ENCODE peak calls at places on chromosome 4, in six cellular contexts. One of them, this sample, is unnamed.

GRCh38 chr4:16626945-16627344 is 271.5 kb downstream of the LDB2 start:
- DNase-seq in keratinocyte: no peak
- DNase-seq in IMR-90: peak
- DNase-seq in left ventricle myocardium inferior: no peak
- DNase-seq in dorsolateral prefrontal cortex: no peak
- DNase-seq in adrenal gland: peak
- DNase-seq in this sample: peak

GRCh38 chr4:89290727-89291126 is 16.9 kb downstream of the GPRIN3 start:
- DNase-seq in keratinocyte: no peak
- DNase-seq in IMR-90: no peak
- DNase-seq in left ventricle myocardium inferior: no peak
- DNase-seq in dorsolateral prefrontal cortex: no peak
- DNase-seq in adrenal gland: no peak
- DNase-seq in this sample: no peak

GRCh38 chr4:28229092-28229491 is 1368.5 kb downstream of the STIM2 start:
- DNase-seq in keratinocyte: peak
- DNase-seq in IMR-90: peak
- DNase-seq in left ventricle myocardium inferior: no peak
- DNase-seq in dorsolateral prefrontal cortex: no peak
- DNase-seq in adrenal gland: no peak
- DNase-seq in this sample: peak

GRCh38 chr4:33395731-33396485 is 2675.7 kb downstream of the PCDH7 start:
- DNase-seq in keratinocyte: no peak
- DNase-seq in IMR-90: no peak
- DNase-seq in left ventricle myocardium inferior: no peak
- DNase-seq in dorsolateral prefrontal cortex: no peak
- DNase-seq in adrenal gland: no peak
- DNase-seq in this sample: peak

GRCh38 chr4:15906024-15906443 is 32.5 kb downstream of the FGFBP1 start:
- DNase-seq in keratinocyte: peak
- DNase-seq in IMR-90: no peak
- DNase-seq in left ventricle myocardium inferior: peak
- DNase-seq in dorsolateral prefrontal cortex: no peak
- DNase-seq in adrenal gland: no peak
- DNase-seq in this sample: no peak

GRCh38 chr4:172978848-172979247 is 189.8 kb upstream of the GALNT7 start:
- DNase-seq in keratinocyte: no peak
- DNase-seq in IMR-90: no peak
- DNase-seq in left ventricle myocardium inferior: no peak
- DNase-seq in dorsolateral prefrontal cortex: no peak
- DNase-seq in adrenal gland: no peak
- DNase-seq in this sample: no peak

GRCh38 chr4:137226900-137227299 is 305.4 kb downstream of the PCDH18 start:
- DNase-seq in keratinocyte: no peak
- DNase-seq in IMR-90: peak
- DNase-seq in left ventricle myocardium inferior: no peak
- DNase-seq in dorsolateral prefrontal cortex: no peak
- DNase-seq in adrenal gland: no peak
- DNase-seq in this sample: no peak

GRCh38 chr4:96390404-96390803 is 550.5 kb downstream of the PDHA2 start:
- DNase-seq in keratinocyte: no peak
- DNase-seq in IMR-90: no peak
- DNase-seq in left ventricle myocardium inferior: no peak
- DNase-seq in dorsolateral prefrontal cortex: no peak
- DNase-seq in adrenal gland: no peak
- DNase-seq in this sample: no peak

GRCh38 chr4:56981795-56982201 is 3.1 kb downstream of the POLR2B start:
- DNase-seq in keratinocyte: no peak
- DNase-seq in IMR-90: peak
- DNase-seq in left ventricle myocardium inferior: no peak
- DNase-seq in dorsolateral prefrontal cortex: no peak
- DNase-seq in adrenal gland: no peak
- DNase-seq in this sample: peak

GRCh38 chr4:138868562-138868961 is 147.0 kb upstream of the NOCT start:
- DNase-seq in keratinocyte: no peak
- DNase-seq in IMR-90: peak
- DNase-seq in left ventricle myocardium inferior: no peak
- DNase-seq in dorsolateral prefrontal cortex: no peak
- DNase-seq in adrenal gland: no peak
- DNase-seq in this sample: peak

GRCh38 chr4:142341286-142341685 is 504.8 kb downstream of the INPP4B start:
- DNase-seq in keratinocyte: no peak
- DNase-seq in IMR-90: no peak
- DNase-seq in left ventricle myocardium inferior: no peak
- DNase-seq in dorsolateral prefrontal cortex: no peak
- DNase-seq in adrenal gland: no peak
- DNase-seq in this sample: no peak

GRCh38 chr4:2371765-2372487 is 46.5 kb downstream of the ZFYVE28 start:
- DNase-seq in keratinocyte: no peak
- DNase-seq in IMR-90: no peak
- DNase-seq in left ventricle myocardium inferior: no peak
- DNase-seq in dorsolateral prefrontal cortex: no peak
- DNase-seq in adrenal gland: no peak
- DNase-seq in this sample: no peak

GRCh38 chr4:101282076-101282844 is 65.1 kb downstream of the PPP3CA start:
- DNase-seq in keratinocyte: no peak
- DNase-seq in IMR-90: no peak
- DNase-seq in left ventricle myocardium inferior: no peak
- DNase-seq in dorsolateral prefrontal cortex: no peak
- DNase-seq in adrenal gland: no peak
- DNase-seq in this sample: no peak

GRCh38 chr4:35342833-35343232 is 901.5 kb downstream of the ARAP2 start:
- DNase-seq in keratinocyte: no peak
- DNase-seq in IMR-90: no peak
- DNase-seq in left ventricle myocardium inferior: no peak
- DNase-seq in dorsolateral prefrontal cortex: no peak
- DNase-seq in adrenal gland: no peak
- DNase-seq in this sample: no peak

GRCh38 chr4:142236268-142236667 is 599.9 kb downstream of the IL15 start:
- DNase-seq in keratinocyte: no peak
- DNase-seq in IMR-90: peak
- DNase-seq in left ventricle myocardium inferior: no peak
- DNase-seq in dorsolateral prefrontal cortex: no peak
- DNase-seq in adrenal gland: no peak
- DNase-seq in this sample: no peak

GRCh38 chr4:13347517-13348125 is 136.5 kb downstream of the RAB28 start:
- DNase-seq in keratinocyte: no peak
- DNase-seq in IMR-90: peak
- DNase-seq in left ventricle myocardium inferior: no peak
- DNase-seq in dorsolateral prefrontal cortex: no peak
- DNase-seq in adrenal gland: no peak
- DNase-seq in this sample: peak

GRCh38 chr4:168541608-168541953 is 44.7 kb downstream of the PALLD start:
- DNase-seq in keratinocyte: no peak
- DNase-seq in IMR-90: peak
- DNase-seq in left ventricle myocardium inferior: no peak
- DNase-seq in dorsolateral prefrontal cortex: no peak
- DNase-seq in adrenal gland: no peak
- DNase-seq in this sample: peak

GRCh38 chr4:2163311-2163821 is 78.6 kb downstream of the HAUS3 start:
- DNase-seq in keratinocyte: no peak
- DNase-seq in IMR-90: peak
- DNase-seq in left ventricle myocardium inferior: no peak
- DNase-seq in dorsolateral prefrontal cortex: no peak
- DNase-seq in adrenal gland: no peak
- DNase-seq in this sample: no peak

GRCh38 chr4:40856836-40857362 is 107.1 kb downstream of the NSUN7 start:
- DNase-seq in keratinocyte: no peak
- DNase-seq in IMR-90: peak
- DNase-seq in left ventricle myocardium inferior: peak
- DNase-seq in dorsolateral prefrontal cortex: peak
- DNase-seq in adrenal gland: peak
- DNase-seq in this sample: peak

GRCh38 chr4:96955226-96955625 is 1115.3 kb downstream of the PDHA2 start:
- DNase-seq in keratinocyte: no peak
- DNase-seq in IMR-90: no peak
- DNase-seq in left ventricle myocardium inferior: no peak
- DNase-seq in dorsolateral prefrontal cortex: no peak
- DNase-seq in adrenal gland: no peak
- DNase-seq in this sample: no peak

GRCh38 chr4:138078751-138079150 is 163.4 kb downstream of the SLC7A11 start:
- DNase-seq in keratinocyte: no peak
- DNase-seq in IMR-90: no peak
- DNase-seq in left ventricle myocardium inferior: no peak
- DNase-seq in dorsolateral prefrontal cortex: no peak
- DNase-seq in adrenal gland: no peak
- DNase-seq in this sample: no peak

GRCh38 chr4:140581078-140581477 is 12.3 kb upstream of the UCP1 start:
- DNase-seq in keratinocyte: no peak
- DNase-seq in IMR-90: no peak
- DNase-seq in left ventricle myocardium inferior: no peak
- DNase-seq in dorsolateral prefrontal cortex: no peak
- DNase-seq in adrenal gland: no peak
- DNase-seq in this sample: no peak

GRCh38 chr4:46937493-46937892 is 28.4 kb upstream of the COX7B2 start:
- DNase-seq in keratinocyte: no peak
- DNase-seq in IMR-90: no peak
- DNase-seq in left ventricle myocardium inferior: no peak
- DNase-seq in dorsolateral prefrontal cortex: no peak
- DNase-seq in adrenal gland: no peak
- DNase-seq in this sample: no peak

GRCh38 chr4:138449938-138450337 is 207.8 kb upstream of the SLC7A11 start:
- DNase-seq in keratinocyte: no peak
- DNase-seq in IMR-90: no peak
- DNase-seq in left ventricle myocardium inferior: no peak
- DNase-seq in dorsolateral prefrontal cortex: no peak
- DNase-seq in adrenal gland: no peak
- DNase-seq in this sample: no peak

GRCh38 chr4:13427599-13428325 is 56.4 kb downstream of the RAB28 start:
- DNase-seq in keratinocyte: no peak
- DNase-seq in IMR-90: peak
- DNase-seq in left ventricle myocardium inferior: no peak
- DNase-seq in dorsolateral prefrontal cortex: no peak
- DNase-seq in adrenal gland: no peak
- DNase-seq in this sample: no peak

GRCh38 chr4:893276-893994 is 38.7 kb downstream of the GAK start:
- DNase-seq in keratinocyte: no peak
- DNase-seq in IMR-90: no peak
- DNase-seq in left ventricle myocardium inferior: no peak
- DNase-seq in dorsolateral prefrontal cortex: no peak
- DNase-seq in adrenal gland: no peak
- DNase-seq in this sample: no peak

GRCh38 chr4:138225477-138225876 is 16.7 kb downstream of the SLC7A11 start:
- DNase-seq in keratinocyte: no peak
- DNase-seq in IMR-90: peak
- DNase-seq in left ventricle myocardium inferior: no peak
- DNase-seq in dorsolateral prefrontal cortex: no peak
- DNase-seq in adrenal gland: no peak
- DNase-seq in this sample: no peak

DNA sequence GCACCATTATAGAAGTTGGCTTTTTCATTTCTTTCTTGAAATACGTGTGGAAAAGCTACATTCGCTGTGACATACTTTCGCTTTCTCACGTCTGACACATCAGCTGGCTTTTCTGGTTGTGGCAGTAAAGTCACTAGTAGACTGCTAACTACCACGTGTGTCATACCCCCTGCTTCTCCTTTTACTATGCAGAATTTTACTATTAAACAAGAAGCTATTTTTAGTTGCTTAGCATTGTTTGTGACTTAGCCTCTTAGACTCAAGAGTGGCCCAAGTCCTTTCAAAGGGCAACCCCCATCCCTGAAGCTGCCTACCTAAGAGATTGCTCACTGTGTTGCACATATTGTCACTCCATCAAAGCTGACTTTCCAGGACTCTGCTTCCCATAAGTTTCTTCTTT is 2.1 kb upstream of the IL2 start:
- DNase-seq in keratinocyte: no peak
- DNase-seq in IMR-90: peak
- DNase-seq in left ventricle myocardium inferior: no peak
- DNase-seq in dorsolateral prefrontal cortex: no peak
- DNase-seq in adrenal gland: no peak
- DNase-seq in this sample: peak
- H3K4me3 ChIP-seq in keratinocyte: no peak
- H3K4me3 ChIP-seq in IMR-90: peak
- H3K4me3 ChIP-seq in left ventricle myocardium inferior: peak
- H3K4me3 ChIP-seq in dorsolateral prefrontal cortex: no peak
- H3K4me3 ChIP-seq in adrenal gland: peak
- H3K4me3 ChIP-seq in this sample: peak

GRCh38 chr4:78056265-78057129 is 626 bp upstream of the FRAS1 start:
- DNase-seq in keratinocyte: peak
- DNase-seq in IMR-90: peak
- DNase-seq in left ventricle myocardium inferior: peak
- DNase-seq in dorsolateral prefrontal cortex: peak
- DNase-seq in adrenal gland: peak
- DNase-seq in this sample: peak
- TF ChIP-seq CTCF in keratinocyte: no peak
- TF ChIP-seq CTCF in IMR-90: no peak
- TF ChIP-seq CTCF in left ventricle myocardium inferior: peak
- TF ChIP-seq CTCF in dorsolateral prefrontal cortex: peak
- TF ChIP-seq CTCF in adrenal gland: no peak
- TF ChIP-seq CTCF in this sample: no peak

DNA sequence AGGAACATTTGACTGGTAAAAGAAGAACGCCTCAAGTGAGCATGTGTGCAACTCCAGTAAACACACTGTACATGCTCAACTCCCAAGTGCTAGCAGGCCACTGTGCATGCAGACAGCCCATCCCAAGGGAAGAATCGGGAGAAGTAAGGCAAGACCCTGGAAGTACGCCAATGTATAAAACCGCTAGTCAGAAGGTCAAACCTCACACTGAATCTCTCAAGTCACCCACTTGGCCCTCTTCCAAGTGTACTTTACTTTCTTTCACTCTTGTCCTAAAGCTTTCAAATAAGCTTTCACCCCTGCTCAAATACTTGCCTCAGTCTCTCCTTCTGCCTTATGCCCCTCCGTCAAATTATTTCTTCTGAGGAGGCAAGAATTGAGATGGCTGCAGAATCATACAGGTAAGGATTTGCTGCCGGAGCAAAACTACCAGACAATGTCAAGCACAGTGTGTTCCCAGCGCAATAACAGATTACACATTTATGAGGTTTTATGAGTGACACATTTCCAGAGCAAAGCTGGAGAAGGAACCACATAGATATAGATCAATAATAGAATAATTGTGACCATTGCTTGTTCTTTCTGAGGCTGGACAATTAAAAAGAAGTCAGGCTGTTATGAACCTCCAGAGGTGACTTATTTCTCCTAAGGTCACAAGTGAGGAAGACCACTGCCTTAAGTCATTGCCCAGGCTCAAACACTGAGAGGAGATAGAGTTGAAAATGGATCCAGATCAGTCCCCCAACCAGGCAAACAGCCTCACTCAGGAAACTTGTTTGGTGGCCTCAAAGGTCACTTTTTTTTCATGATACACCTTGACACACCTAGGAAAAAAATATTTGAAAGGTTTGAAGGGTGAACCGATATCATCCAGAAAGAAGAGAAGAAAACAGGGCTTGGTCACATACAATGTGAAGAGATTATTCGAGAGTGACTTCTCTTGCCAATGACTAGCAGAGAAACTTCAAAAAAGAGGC is 26.3 kb downstream of the CXCL1 start:
- DNase-seq in keratinocyte: no peak
- DNase-seq in IMR-90: peak
- DNase-seq in left ventricle myocardium inferior: no peak
- DNase-seq in dorsolateral prefrontal cortex: no peak
- DNase-seq in adrenal gland: no peak
- DNase-seq in this sample: no peak
- H3K4me3 ChIP-seq in keratinocyte: no peak
- H3K4me3 ChIP-seq in IMR-90: no peak
- H3K4me3 ChIP-seq in left ventricle myocardium inferior: no peak
- H3K4me3 ChIP-seq in dorsolateral prefrontal cortex: no peak
- H3K4me3 ChIP-seq in adrenal gland: no peak
- H3K4me3 ChIP-seq in this sample: no peak

GRCh38 chr4:73662709-73663546 is 42.7 kb upstream of the RASSF6 start:
- DNase-seq in keratinocyte: no peak
- DNase-seq in IMR-90: peak
- DNase-seq in left ventricle myocardium inferior: no peak
- DNase-seq in dorsolateral prefrontal cortex: no peak
- DNase-seq in adrenal gland: no peak
- DNase-seq in this sample: peak
- TF ChIP-seq CTCF in keratinocyte: peak
- TF ChIP-seq CTCF in IMR-90: peak
- TF ChIP-seq CTCF in left ventricle myocardium inferior: peak
- TF ChIP-seq CTCF in dorsolateral prefrontal cortex: peak
- TF ChIP-seq CTCF in adrenal gland: peak
- TF ChIP-seq CTCF in this sample: peak